ENCODE peak calls at places on chromosome 1, in four cellular contexts. H is lower leg skin, W is ELR, R is AG09319. T is an unnamed sample.

GRCh38 chr1:2857521-2857920 is 56.0 kb upstream of the TTC34 start:
- DNase-seq in H (no peak), W (no peak), R (no peak), T (no peak)

GRCh38 chr1:35499652-35500176 is 57.5 kb downstream of the KIAA0319L start:
- DNase-seq in R (no peak), H (no peak), W (no peak), T (no peak)

GRCh38 chr1:204350857-204351573 is 8.7 kb downstream of the PLEKHA6 start:
- DNase-seq in W (peak; percentile 17), H (no peak), R (peak; percentile 39), T (no peak)

GRCh38 chr1:88001460-88001859 is 672.8 kb downstream of the LMO4 start:
- DNase-seq in H (no peak), W (peak; percentile 63), R (no peak), T (no peak)

GRCh38 chr1:162943627-162944026 is 82.7 kb upstream of the CCDC190 start:
- DNase-seq in R (no peak), H (no peak), W (no peak), T (no peak)

GRCh38 chr1:85655315-85655714 is 52.9 kb downstream of the ZNHIT6 start:
- DNase-seq in H (no peak), R (no peak), W (no peak), T (no peak)

GRCh38 chr1:113874017-113874879 is 2.7 kb upstream of the PTPN22 start:
- DNase-seq in H (no peak), R (no peak), W (peak; percentile 32), T (no peak)

GRCh38 chr1:235586413-235586812 is 63.2 kb downstream of the GNG4 start:
- DNase-seq in R (no peak), W (no peak), H (no peak), T (no peak)

GRCh38 chr1:192564099-192564498 is 11.5 kb upstream of the RGS1 start:
- DNase-seq in W (no peak), R (no peak), H (no peak), T (no peak)